ENCODE peak calls at places on chromosomes 2 and 18, in eight cellular contexts. R, K, L, J, W, Y, U and P are unnamed samples.

GRCh38 chr2:26483957-26484565 is 6.1 kb upstream of the OTOF start:
- DNase-seq in R (no peak), K (no peak), L (no peak), J (no peak), W (no peak), Y (no peak), U (no peak), P (no peak)

GRCh38 chr2:61937881-61938280 is 32.4 kb downstream of the COMMD1 start:
- DNase-seq in R (no peak), K (no peak), L (no peak), J (no peak), W (no peak), Y (no peak), U (no peak), P (no peak)

GRCh38 chr2:8803658-8804379 is 33.6 kb downstream of the KIDINS220 start:
- DNase-seq in R (no peak), K (peak), L (peak), J (no peak), W (no peak), Y (peak), U (peak), P (no peak)

GRCh38 chr2:101501443-101501842 is 26.5 kb upstream of the RFX8 start:
- DNase-seq in R (no peak), K (peak), L (no peak), J (no peak), W (no peak), Y (no peak), U (no peak), P (no peak)

GRCh38 chr2:20643060-20643459 is 7.8 kb downstream of the HS1BP3 start:
- DNase-seq in R (no peak), K (no peak), L (no peak), J (no peak), W (no peak), Y (no peak), U (peak), P (no peak)

GRCh38 chr2:67895171-67895941 is 167.4 kb downstream of the C1D start:
- DNase-seq in R (no peak), K (peak), L (no peak), J (no peak), W (no peak), Y (no peak), U (peak), P (no peak)

GRCh38 chr2:214731008-214731407 is 78.5 kb downstream of the BARD1 start:
- DNase-seq in R (no peak), K (no peak), L (peak), J (no peak), W (no peak), Y (no peak), U (peak), P (no peak)

GRCh38 chr2:63465633-63466032 is 122.6 kb downstream of the WDPCP start:
- DNase-seq in R (no peak), K (no peak), L (peak), J (no peak), W (no peak), Y (no peak), U (no peak), P (no peak)

GRCh38 chr2:56108806-56109205 is 75.0 kb upstream of the CCDC85A start:
- DNase-seq in R (no peak), K (no peak), L (no peak), J (no peak), W (no peak), Y (no peak), U (no peak), P (no peak)

GRCh38 chr2:149365826-149366583 is 35.6 kb downstream of the LYPD6 start:
- DNase-seq in R (no peak), K (peak), L (no peak), J (no peak), W (no peak), Y (peak), U (peak), P (no peak)

GRCh38 chr2:104056451-104056850 is 797.5 kb upstream of the POU3F3 start:
- DNase-seq in R (no peak), K (no peak), L (no peak), J (no peak), W (no peak), Y (no peak), U (no peak), P (no peak)

GRCh38 chr2:107128381-107128780 is 242.4 kb upstream of the ST6GAL2 start:
- DNase-seq in R (no peak), K (no peak), L (no peak), J (no peak), W (no peak), Y (no peak), U (no peak), P (no peak)

GRCh38 chr2:165536861-165537499 is 67.5 kb downstream of the CSRNP3 start:
- DNase-seq in R (no peak), K (no peak), L (no peak), J (no peak), W (no peak), Y (no peak), U (no peak), P (no peak)

GRCh38 chr18:63322908-63323634 is 3.5 kb upstream of the BCL2 start:
- DNase-seq in R (peak), K (peak), L (peak), J (peak), W (no peak), Y (no peak), U (peak), P (no peak)

GRCh38 chr2:96207778-96208143 is 866 bp downstream of the STARD7 start:
- DNase-seq in R (no peak), K (no peak), L (no peak), J (no peak), W (no peak), Y (no peak), U (no peak), P (no peak)

GRCh38 chr2:214246417-214246816 is 164.4 kb upstream of the VWC2L start:
- DNase-seq in R (no peak), K (no peak), L (no peak), J (no peak), W (no peak), Y (no peak), U (no peak), P (no peak)

GRCh38 chr2:234218261-234219180 is 168.0 kb downstream of the SPP2 start:
- DNase-seq in R (no peak), K (peak), L (no peak), J (no peak), W (no peak), Y (no peak), U (no peak), P (no peak)

GRCh38 chr18:47184419-47185050 is 8.4 kb upstream of the IER3IP1 start:
- DNase-seq in R (no peak), K (peak), L (peak), J (no peak), W (no peak), Y (no peak), U (peak), P (no peak)

GRCh38 chr2:67650292-67651133 is 253.4 kb downstream of the ETAA1 start:
- DNase-seq in R (no peak), K (peak), L (peak), J (peak), W (no peak), Y (peak), U (peak), P (peak)

GRCh38 chr2:46615555-46616487 is 136.5 kb downstream of the TMEM247 start:
- DNase-seq in R (no peak), K (no peak), L (no peak), J (no peak), W (peak), Y (no peak), U (peak), P (no peak)

GRCh38 chr18:25457636-25458035 is 105.7 kb upstream of the ZNF521 start:
- DNase-seq in R (no peak), K (peak), L (no peak), J (no peak), W (no peak), Y (no peak), U (peak), P (no peak)

GRCh38 chr2:200353873-200354272 is 47.4 kb downstream of the SPATS2L start:
- DNase-seq in R (no peak), K (no peak), L (no peak), J (no peak), W (no peak), Y (no peak), U (peak), P (no peak)

GRCh38 chr2:69397234-69397633 is 10.2 kb upstream of the GFPT1 start:
- DNase-seq in R (no peak), K (no peak), L (no peak), J (no peak), W (no peak), Y (no peak), U (no peak), P (no peak)

DNA sequence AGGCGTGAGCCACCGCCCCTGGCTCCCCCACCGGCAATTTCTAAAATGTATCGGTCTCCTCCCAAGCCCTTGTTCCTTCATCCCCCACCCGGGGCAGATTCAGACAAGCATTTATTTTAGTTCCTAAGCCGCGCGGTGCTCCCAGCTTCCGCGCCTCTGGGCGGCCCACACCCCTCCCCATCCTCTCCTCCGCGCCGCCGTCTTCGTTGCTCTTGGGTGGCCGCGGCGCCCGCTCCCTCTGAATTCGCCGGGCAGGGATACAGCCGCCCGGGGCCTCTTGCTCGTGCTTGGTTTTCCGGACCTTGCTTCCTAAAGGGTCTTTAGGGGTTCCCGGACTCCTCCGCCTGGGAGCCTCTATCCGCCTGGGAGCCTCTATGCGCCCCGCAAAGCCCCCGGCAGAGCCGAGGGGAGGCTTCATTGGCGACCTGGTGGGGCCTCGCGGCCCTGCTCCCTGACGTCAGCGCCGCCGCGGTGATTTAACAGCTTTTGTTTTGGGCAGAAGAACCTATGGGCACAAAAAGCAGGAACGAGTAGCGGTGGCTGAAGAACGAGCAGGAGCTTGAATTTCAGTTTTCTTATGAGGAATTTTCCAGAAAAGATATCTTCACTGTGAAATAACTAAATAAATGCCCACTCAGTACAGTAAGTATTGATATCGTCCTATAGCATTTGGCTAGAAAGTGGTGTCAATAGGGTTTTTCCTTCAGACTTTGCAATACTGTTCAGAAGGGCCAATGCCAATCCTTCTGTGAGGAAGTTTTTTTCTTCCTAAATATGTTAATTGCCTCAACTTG is 37.3 kb downstream of the PRKRA start:
- DNase-seq in R (peak), K (peak), L (peak), J (peak), W (peak), Y (no peak), U (peak), P (peak)
- TF ChIP-seq CTCF in R (no peak), K (no peak), L (no peak), J (no peak), W (no peak), Y (no peak), U (no peak), P (no peak)

DNA sequence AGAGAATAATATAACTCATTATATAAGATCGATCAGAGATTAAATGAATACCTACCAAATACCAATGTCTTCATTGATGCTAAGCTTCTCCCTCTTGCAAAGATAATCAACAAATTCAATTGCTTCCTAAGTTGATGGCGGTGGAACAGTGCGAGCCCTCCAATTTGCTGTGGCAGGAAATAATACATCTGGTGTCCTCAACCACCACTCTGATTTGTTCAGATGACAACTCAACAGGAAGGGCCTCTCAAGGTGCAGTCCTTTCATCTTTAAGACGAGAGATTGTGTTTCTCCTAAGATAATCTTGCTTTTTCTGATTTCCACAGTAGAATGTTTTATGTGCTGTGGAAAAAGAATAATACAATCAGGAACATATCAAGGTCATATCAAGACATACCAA is 56.6 kb upstream of the IGFBP2 start:
- DNase-seq in R (no peak), K (no peak), L (no peak), J (no peak), W (no peak), Y (no peak), U (no peak), P (no peak)
- TF ChIP-seq CTCF in R (no peak), K (no peak), L (no peak), J (no peak), W (no peak), Y (no peak), U (no peak), P (no peak)

GRCh38 chr2:28390241-28390856 is 2.3 kb upstream of the FOSL2 start:
- DNase-seq in R (peak), K (peak), L (peak), J (peak), W (peak), Y (no peak), U (peak), P (peak)

GRCh38 chr2:28390857-28391563 is 1.6 kb upstream of the FOSL2 start:
- DNase-seq in R (no peak), K (no peak), L (peak), J (peak), W (no peak), Y (no peak), U (peak), P (peak)

GRCh38 chr2:28393115-28393836 is 618 bp downstream of the FOSL2 start:
- DNase-seq in R (peak), K (peak), L (peak), J (peak), W (peak), Y (no peak), U (peak), P (no peak)

GRCh38 chr2:28392297-28393114 is at the start of gene FOSL2:
- DNase-seq in R (peak), K (peak), L (peak), J (peak), W (peak), Y (peak), U (peak), P (peak)

DNA sequence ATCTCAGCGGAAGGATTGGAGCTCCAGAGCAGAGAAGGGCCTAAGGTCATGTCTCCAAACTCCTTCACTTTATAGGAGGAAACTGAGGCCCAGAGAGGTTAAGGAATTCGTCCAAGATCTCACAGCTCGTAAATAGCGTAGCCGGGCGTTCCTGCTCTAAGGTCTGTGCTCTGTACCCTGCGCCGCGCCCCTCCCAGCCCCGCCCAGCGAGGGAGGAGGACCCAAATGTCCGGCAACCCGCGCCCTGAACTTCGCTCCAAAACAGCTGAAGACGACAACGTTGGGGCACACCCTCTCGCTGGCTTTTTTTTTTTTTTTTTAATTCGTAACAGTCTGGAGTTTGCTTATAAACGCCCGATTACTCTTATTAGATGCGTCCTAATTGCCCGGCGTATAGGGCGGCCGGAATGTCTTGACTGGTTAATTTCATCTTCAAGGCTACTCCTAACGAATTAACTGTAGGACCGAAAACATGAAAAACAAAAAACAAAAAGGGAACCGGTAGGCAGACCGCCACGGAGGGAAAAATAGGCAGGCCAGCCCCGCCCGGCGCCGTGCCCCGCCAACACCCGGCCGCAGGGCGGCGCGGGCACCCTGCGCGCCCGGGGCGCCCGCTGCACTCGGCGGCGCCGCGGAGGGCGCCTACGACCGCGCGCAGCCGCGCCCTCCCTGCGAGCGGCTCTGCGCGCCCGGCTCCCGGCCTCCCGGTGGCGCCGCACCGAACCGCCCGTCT is 928 bp upstream of the FOSL2 start:
- DNase-seq in R (peak), K (peak), L (peak), J (no peak), W (no peak), Y (peak), U (peak), P (no peak)
- TF ChIP-seq CTCF in R (peak), K (no peak), L (no peak), J (no peak), W (no peak), Y (no peak), U (peak), P (peak)

GRCh38 chr2:210399440-210400041 is 77.0 kb downstream of the LANCL1 start:
- DNase-seq in R (no peak), K (peak), L (no peak), J (no peak), W (no peak), Y (no peak), U (peak), P (no peak)
- TF ChIP-seq CTCF in R (no peak), K (peak), L (peak), J (peak), W (no peak), Y (peak), U (no peak), P (peak)

GRCh38 chr2:1656961-1657841 is 87.1 kb downstream of the PXDN start:
- DNase-seq in R (no peak), K (no peak), L (no peak), J (no peak), W (no peak), Y (no peak), U (peak), P (no peak)
- TF ChIP-seq CTCF in R (no peak), K (no peak), L (peak), J (no peak), W (no peak), Y (no peak), U (no peak), P (no peak)